ENCODE peak calls at places on chromosomes 1 and 21, in seven cellular contexts. R, D, M, J, I, E and P are unnamed samples.

GRCh38 chr1:26991310-26992116 is 2.0 kb upstream of the TRNP1 start:
- DNase-seq in D (no peak), I (no peak), R (peak; percentile 83), E (peak; percentile 90), J (no peak), M (peak; percentile 88), P (no peak)

GRCh38 chr1:6167391-6168303 is 12.5 kb downstream of the CHD5 start:
- DNase-seq in M (no peak), E (no peak), D (no peak), R (no peak), I (no peak), J (no peak), P (no peak)

GRCh38 chr21:31235671-31236450 is 108.2 kb downstream of the TIAM1 start:
- DNase-seq in I (no peak), D (no peak), E (peak; percentile 84), R (no peak), J (no peak), M (no peak), P (no peak)

GRCh38 chr1:243979396-243979795 is 71.7 kb upstream of the ZBTB18 start:
- DNase-seq in M (no peak), R (no peak), J (no peak), E (no peak), D (no peak), I (no peak), P (no peak)

GRCh38 chr1:231584117-231584516 is 42.5 kb upstream of the DISC1 start:
- DNase-seq in I (peak; percentile 51), R (peak; percentile 82), E (peak; percentile 86), D (no peak), M (peak; percentile 82), J (no peak), P (no peak)

GRCh38 chr1:96473791-96474452 is 247.7 kb upstream of the PTBP2 start:
- DNase-seq in E (peak; percentile 63), I (no peak), J (no peak), R (no peak), M (peak; percentile 79), D (no peak), P (no peak)

GRCh38 chr1:244436336-244437102 is 15.2 kb downstream of the ADSS2 start:
- DNase-seq in E (peak; percentile 60), J (no peak), D (no peak), M (peak; percentile 80), I (no peak), R (no peak), P (no peak)

GRCh38 chr1:87449348-87449963 is 120.8 kb downstream of the LMO4 start:
- DNase-seq in D (no peak), J (no peak), I (no peak), E (peak; percentile 30), R (peak; percentile 5), M (peak; percentile 7), P (no peak)

GRCh38 chr1:30878559-30878958 is 30.0 kb downstream of the SDC3 start:
- DNase-seq in M (no peak), I (no peak), J (no peak), D (no peak), E (no peak), R (no peak), P (no peak)

GRCh38 chr1:214702561-214702960 is 99.6 kb downstream of the CENPF start:
- DNase-seq in R (no peak), J (no peak), D (no peak), E (no peak), I (no peak), M (no peak), P (no peak)

GRCh38 chr1:96722161-96722908 is 751 bp downstream of the PTBP2 start:
- DNase-seq in D (peak; percentile 84), E (peak; percentile 17), J (peak; percentile 76), I (no peak), R (peak; percentile 67), M (peak; percentile 54), P (peak; percentile 41)

GRCh38 chr1:7473223-7474142 is 297.6 kb upstream of the VAMP3 start:
- DNase-seq in R (no peak), D (no peak), I (no peak), J (no peak), E (no peak), M (no peak), P (no peak)

GRCh38 chr1:16018749-16019515 is 1.1 kb upstream of the HSPB7 start:
- DNase-seq in J (no peak), M (no peak), R (no peak), D (no peak), I (no peak), E (no peak), P (no peak)

GRCh38 chr1:84382127-84382526 is 16.2 kb upstream of the DNASE2B start:
- DNase-seq in E (peak; percentile 47), J (no peak), M (peak; percentile 60), I (no peak), R (no peak), D (no peak), P (no peak)

GRCh38 chr1:43590389-43590788 is 59.6 kb upstream of the KDM4A start:
- DNase-seq in J (no peak), M (no peak), R (no peak), E (no peak), I (no peak), D (no peak), P (no peak)
- TF ChIP-seq CTCF in J (no peak), M (peak; percentile 16), R (no peak), E (peak; percentile 53), I (no peak), D (no peak), P (peak; percentile 72)

DNA sequence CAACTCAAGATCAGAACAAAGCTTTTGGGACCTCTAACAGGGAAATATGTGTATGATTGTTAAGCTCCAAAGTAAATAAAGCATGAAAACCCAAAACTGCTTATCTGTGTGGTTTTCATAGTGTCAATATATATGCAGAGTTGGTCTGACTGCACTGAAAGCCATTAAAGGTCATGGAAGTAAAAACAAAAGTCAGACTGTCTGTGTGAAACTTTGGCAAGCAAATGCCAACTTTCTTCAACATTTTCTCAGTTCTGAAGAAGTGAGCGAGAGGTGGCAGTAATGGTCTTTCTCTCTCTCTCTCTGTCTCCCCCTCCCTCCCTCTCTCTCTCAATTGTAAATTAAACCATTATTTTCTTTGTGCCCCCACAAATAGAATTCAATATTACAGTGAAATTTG is 100.1 kb upstream of the S1PR1 start:
- DNase-seq in J (no peak), R (peak; percentile 44), D (no peak), E (peak; percentile 42), M (peak; percentile 19), I (no peak), P (no peak)
- TF ChIP-seq CTCF in J (no peak), R (no peak), D (no peak), E (peak; percentile 60), M (peak; percentile 35), I (no peak), P (no peak)

GRCh38 chr1:204659061-204659460 is 26.5 kb downstream of the LRRN2 start:
- DNase-seq in M (no peak), J (no peak), D (no peak), E (peak; percentile 15), I (no peak), R (no peak), P (no peak)

GRCh38 chr1:204658295-204658694 is 27.2 kb downstream of the LRRN2 start:
- DNase-seq in J (no peak), D (no peak), R (no peak), M (no peak), I (no peak), E (no peak), P (no peak)

GRCh38 chr1:204664251-204664650 is 21.3 kb downstream of the LRRN2 start:
- DNase-seq in J (no peak), M (no peak), D (no peak), R (no peak), E (no peak), I (no peak), P (no peak)

GRCh38 chr1:204662530-204662929 is 23.0 kb downstream of the LRRN2 start:
- DNase-seq in J (no peak), E (no peak), D (no peak), R (no peak), M (no peak), I (no peak), P (no peak)

GRCh38 chr1:204660509-204660908 is 25.0 kb downstream of the LRRN2 start:
- DNase-seq in I (no peak), M (no peak), E (no peak), D (no peak), J (no peak), R (no peak), P (no peak)
- TF ChIP-seq CTCF in I (no peak), M (no peak), E (no peak), D (no peak), J (no peak), R (no peak), P (no peak)

DNA sequence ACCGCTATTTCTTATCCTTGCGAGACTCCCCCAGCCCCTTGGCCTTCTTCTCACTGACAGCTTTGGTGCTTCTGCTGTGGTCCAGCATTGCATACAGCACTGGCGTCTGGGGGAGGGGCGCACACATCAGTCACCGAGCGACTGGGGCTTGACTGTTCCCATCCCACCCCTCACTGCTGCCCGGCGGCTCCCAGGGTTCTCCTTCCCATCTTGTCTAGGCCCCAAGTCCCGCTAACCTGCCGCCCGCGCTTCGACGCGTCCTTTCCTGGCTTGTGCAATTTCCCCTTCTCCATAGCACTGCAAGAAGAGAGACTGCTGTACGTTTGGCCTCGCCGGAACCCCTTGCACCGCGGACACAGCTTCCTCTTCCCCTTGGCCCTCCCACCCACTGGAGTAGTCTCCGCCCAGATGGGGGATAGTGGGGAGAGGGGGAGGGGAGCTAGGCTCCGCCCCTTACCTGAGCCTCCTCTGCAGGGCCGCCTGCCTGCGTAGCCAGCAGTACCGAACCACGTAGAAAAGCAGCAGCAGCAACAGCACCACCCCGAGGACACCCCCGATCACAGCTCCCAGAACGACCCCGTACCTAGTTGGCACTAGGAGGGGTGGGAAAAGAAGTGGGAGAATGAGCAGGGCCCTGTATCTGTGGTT is 3.8 kb downstream of the MPZ start:
- DNase-seq in E (no peak), I (no peak), D (peak; percentile 84), J (peak; percentile 84), M (peak; percentile 21), R (peak; percentile 59), P (peak; percentile 81)
- TF ChIP-seq CTCF in E (no peak), I (no peak), D (no peak), J (no peak), M (no peak), R (no peak), P (peak; percentile 53)